ENCODE peak calls at places on chromosome 18, in four cellular contexts. M, E, G and Y are unnamed samples.

GRCh38 chr18:35695803-35696202 is 114.3 kb downstream of the GALNT1 start:
- DNase-seq in M (no peak), E (no peak), G (no peak), Y (no peak)

GRCh38 chr18:31821452-31822171 is 60.9 kb upstream of the SLC25A52 start:
- DNase-seq in M (no peak), E (peak), G (no peak), Y (no peak)

GRCh38 chr18:50870138-50870845 is 8.6 kb upstream of the ME2 start:
- DNase-seq in M (peak), E (peak), G (peak), Y (peak)

GRCh38 chr18:60740313-60740712 is 367.7 kb upstream of the MC4R start:
- DNase-seq in M (no peak), E (no peak), G (no peak), Y (no peak)

GRCh38 chr18:692841-693240 is 19.6 kb downstream of the ENOSF1 start:
- DNase-seq in M (no peak), E (no peak), G (no peak), Y (no peak)

GRCh38 chr18:32920796-32921787 is 148.3 kb upstream of the KLHL14 start:
- DNase-seq in M (peak), E (peak), G (peak), Y (peak)

GRCh38 chr18:11518788-11519685 is 90.4 kb upstream of the SLC35G4 start:
- DNase-seq in M (peak), E (peak), G (peak), Y (peak)

GRCh38 chr18:14974576-14974975 is 226.6 kb downstream of the ANKRD30B start:
- DNase-seq in M (no peak), E (no peak), G (peak), Y (no peak)

GRCh38 chr18:39685303-39685902 is 2119.8 kb upstream of the CELF4 start:
- DNase-seq in M (no peak), E (no peak), G (no peak), Y (no peak)

GRCh38 chr18:13026583-13027270 is 35.6 kb downstream of the CEP192 start:
- DNase-seq in M (peak), E (peak), G (no peak), Y (no peak)

GRCh38 chr18:48770243-48770642 is 180.5 kb downstream of the SMAD7 start:
- DNase-seq in M (no peak), E (no peak), G (no peak), Y (no peak)

GRCh38 chr18:31225668-31226067 is 63.0 kb upstream of the DSC1 start:
- DNase-seq in M (peak), E (peak), G (no peak), Y (no peak)

GRCh38 chr18:53603281-53603680 is 621.2 kb downstream of the MBD2 start:
- DNase-seq in M (no peak), E (no peak), G (no peak), Y (no peak)

GRCh38 chr18:12121175-12122095 is 27.8 kb downstream of the ANKRD62 start:
- DNase-seq in M (no peak), E (peak), G (peak), Y (peak)

GRCh38 chr18:12571617-12572016 is 86.3 kb downstream of the SPIRE1 start:
- DNase-seq in M (no peak), E (peak), G (no peak), Y (no peak)

GRCh38 chr18:7065736-7066135 is 51.9 kb downstream of the LAMA1 start:
- DNase-seq in M (no peak), E (no peak), G (no peak), Y (peak)

GRCh38 chr18:41371718-41372117 is 583.3 kb upstream of the PIK3C3 start:
- DNase-seq in M (peak), E (peak), G (no peak), Y (no peak)

GRCh38 chr18:61475931-61476330 is 142.7 kb downstream of the CDH20 start:
- DNase-seq in M (no peak), E (no peak), G (no peak), Y (no peak)

GRCh38 chr18:31061945-31062344 is 19.4 kb upstream of the DSC3 start:
- DNase-seq in M (peak), E (no peak), G (no peak), Y (no peak)

GRCh38 chr18:58287626-58288289 is 243.7 kb downstream of the NEDD4L start:
- DNase-seq in M (peak), E (no peak), G (no peak), Y (no peak)

GRCh38 chr18:70289351-70290330 is 796 bp downstream of the SOCS6 start:
- DNase-seq in M (peak), E (peak), G (peak), Y (no peak)

GRCh38 chr18:45503988-45504387 is 111.3 kb upstream of the SLC14A2 start:
- DNase-seq in M (no peak), E (no peak), G (no peak), Y (no peak)

GRCh38 chr18:32258148-32258547 is 68.3 kb downstream of the MEP1B start:
- DNase-seq in M (no peak), E (no peak), G (no peak), Y (no peak)

GRCh38 chr18:46019956-46020355 is 52.1 kb downstream of the PSTPIP2 start:
- DNase-seq in M (peak), E (peak), G (no peak), Y (no peak)

GRCh38 chr18:10072659-10073309 is 159.0 kb downstream of the VAPA start:
- DNase-seq in M (peak), E (peak), G (peak), Y (peak)

GRCh38 chr18:31643003-31643402 is 41.4 kb downstream of the B4GALT6 start:
- DNase-seq in M (peak), E (peak), G (peak), Y (no peak)

GRCh38 chr18:33666915-33667314 is 88.9 kb downstream of the ASXL3 start:
- DNase-seq in M (no peak), E (no peak), G (no peak), Y (peak)

GRCh38 chr18:59923539-59924196 is 23.9 kb downstream of the PMAIP1 start:
- DNase-seq in M (no peak), E (no peak), G (no peak), Y (no peak)

GRCh38 chr18:8705280-8705940 is at the start of gene MTCL1:
- DNase-seq in M (peak), E (peak), G (peak), Y (peak)

GRCh38 chr18:11005528-11005927 is 143.8 kb downstream of the PIEZO2 start:
- DNase-seq in M (peak), E (peak), G (peak), Y (peak)

GRCh38 chr18:9757851-9758587 is 49.9 kb downstream of the RAB31 start:
- DNase-seq in M (peak), E (peak), G (no peak), Y (peak)

GRCh38 chr18:24528857-24529256 is 68.4 kb downstream of the HRH4 start:
- DNase-seq in M (no peak), E (no peak), G (no peak), Y (no peak)

GRCh38 chr18:5841518-5841917 is 53.8 kb downstream of the TMEM200C start:
- DNase-seq in M (peak), E (no peak), G (no peak), Y (no peak)

GRCh38 chr18:39746201-39746600 is 2180.6 kb upstream of the CELF4 start:
- DNase-seq in M (no peak), E (no peak), G (no peak), Y (no peak)

DNA sequence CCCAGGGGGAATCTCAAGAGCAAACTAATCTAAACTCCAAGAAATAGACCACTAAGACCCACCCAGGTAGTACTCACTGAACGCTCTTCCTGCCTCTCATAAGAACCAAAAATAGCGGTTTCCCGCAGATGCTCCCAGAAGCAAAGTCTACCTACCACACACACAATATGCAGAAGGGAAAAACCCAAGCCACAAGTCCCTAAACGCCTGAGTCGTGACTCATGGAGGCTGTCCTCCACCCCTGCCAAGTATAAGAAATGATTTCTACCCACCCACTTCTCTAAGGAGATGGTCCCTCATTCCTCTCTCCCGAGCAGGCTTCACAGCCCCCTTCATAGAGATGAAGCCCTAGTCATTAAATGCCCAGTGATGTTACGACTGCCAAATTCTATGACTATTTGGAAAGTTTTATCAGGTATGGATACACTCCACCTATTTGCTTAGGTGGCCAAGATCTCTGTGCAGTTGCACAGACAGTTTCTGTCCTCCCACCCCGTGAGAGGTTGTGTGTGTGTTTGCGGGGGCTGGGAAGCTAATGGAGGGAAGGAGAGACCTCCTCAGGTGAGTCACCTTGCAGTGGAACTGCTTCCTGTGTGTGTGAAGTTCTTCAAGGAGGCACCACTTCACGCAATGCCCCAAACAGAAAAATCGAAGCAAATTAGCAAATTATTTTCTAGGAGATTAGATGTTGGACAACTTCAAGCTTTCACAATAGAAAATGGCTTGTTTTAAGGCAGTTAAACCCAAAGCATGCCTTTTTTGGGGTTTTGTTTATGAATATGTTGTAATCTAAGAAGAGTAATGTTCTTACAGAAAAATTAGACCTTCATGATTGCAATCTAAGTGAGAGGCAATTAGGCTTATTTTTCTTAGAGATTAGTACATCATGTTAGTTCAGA is 175.1 kb downstream of the TGIF1 start:
- DNase-seq in M (peak), E (peak), G (peak), Y (peak)
- H3K4me3 ChIP-seq in M (peak), E (peak), G (peak), Y (peak)

DNA sequence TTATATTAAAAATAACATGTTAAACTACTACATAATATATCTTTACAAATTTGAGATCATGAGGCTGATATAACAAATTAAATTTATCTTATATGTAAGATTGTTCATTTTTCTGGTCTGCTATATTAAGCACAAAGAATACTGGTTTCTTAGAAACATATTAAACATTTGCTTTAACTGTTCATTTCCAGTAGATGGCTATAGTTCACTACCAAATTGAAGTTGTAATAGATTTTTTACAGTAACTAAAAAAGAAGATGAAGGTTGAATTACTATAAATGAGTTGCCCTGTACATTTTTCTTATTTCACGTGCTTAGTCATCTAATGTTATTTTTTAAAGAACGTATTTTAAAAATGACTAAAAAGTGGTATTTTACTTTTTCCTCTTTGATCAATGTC is 57.0 kb downstream of the ZNF407 start:
- DNase-seq in M (peak), E (peak), G (peak), Y (peak)
- TF ChIP-seq CTCF in M (no peak), E (peak), G (peak), Y (peak)

DNA sequence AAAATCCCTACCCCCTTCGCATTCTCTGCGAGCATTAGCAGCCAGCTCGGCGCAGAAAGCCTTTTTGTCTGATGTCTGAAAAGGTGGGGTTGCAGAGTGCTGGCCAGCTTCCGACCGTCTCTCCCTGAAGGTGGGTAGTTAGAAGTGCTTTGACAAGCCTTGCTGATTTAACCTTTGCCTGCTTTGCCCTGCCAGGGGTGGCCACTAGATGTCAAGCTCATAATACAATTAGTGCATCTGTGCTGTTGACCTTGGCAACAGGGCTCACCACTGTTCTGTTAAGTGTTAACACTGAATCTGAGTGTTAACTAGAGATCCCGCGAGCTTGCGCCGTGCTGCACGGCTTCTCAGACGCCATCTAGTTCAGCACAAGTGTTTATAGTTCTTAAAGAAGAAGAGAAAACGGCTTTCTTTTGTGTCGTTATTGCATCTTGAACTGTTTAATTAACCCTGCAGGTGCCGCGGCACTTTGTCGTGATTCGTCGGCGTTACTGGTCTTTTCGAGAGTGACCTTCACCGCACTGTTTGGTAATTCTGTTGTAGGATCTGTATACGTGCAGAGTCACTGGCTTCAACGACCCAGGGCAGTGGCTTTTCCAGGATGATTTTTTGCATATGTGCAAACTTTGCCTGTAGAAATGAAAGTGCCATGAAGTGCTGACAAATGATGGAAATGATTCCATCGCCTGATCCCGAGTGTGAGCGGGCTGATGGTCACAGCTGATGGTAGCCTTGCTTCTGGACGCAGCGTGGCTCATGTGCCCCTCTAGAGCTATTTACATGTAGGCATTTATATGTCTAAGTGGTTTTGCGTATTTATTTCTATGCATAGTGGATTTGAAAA is 5.5 kb downstream of the SALL3 start:
- DNase-seq in M (peak), E (peak), G (peak), Y (peak)
- H3K4me3 ChIP-seq in M (no peak), E (no peak), G (peak), Y (no peak)

GRCh38 chr18:1751249-1751648 is 820.1 kb downstream of the METTL4 start:
- DNase-seq in M (no peak), E (no peak), G (peak), Y (no peak)
- TF ChIP-seq CTCF in M (no peak), E (no peak), G (peak), Y (no peak)

GRCh38 chr18:73352546-73352945 is 484.8 kb upstream of the NETO1 start:
- DNase-seq in M (no peak), E (peak), G (no peak), Y (peak)

DNA sequence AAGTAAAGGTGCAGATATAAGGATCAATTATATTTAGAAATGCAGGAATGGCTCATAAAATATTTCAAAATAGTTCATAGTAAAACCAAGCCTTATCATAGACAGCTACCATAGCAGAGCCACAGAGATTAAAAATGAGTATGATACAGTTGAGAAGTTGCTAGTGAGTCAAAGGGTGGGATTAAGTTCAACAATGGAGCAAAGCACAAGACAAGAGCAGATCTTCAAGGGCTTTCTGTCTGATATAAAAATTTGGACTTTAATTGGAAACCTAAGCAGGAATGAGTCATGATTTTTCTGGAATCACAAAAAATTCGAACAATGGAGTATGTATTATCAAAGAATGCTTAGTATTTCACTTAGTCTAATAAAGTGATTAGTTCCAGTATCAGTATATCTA is 487.3 kb upstream of the NETO1 start:
- DNase-seq in M (peak), E (no peak), G (peak), Y (no peak)
- H3K4me3 ChIP-seq in M (no peak), E (no peak), G (no peak), Y (no peak)

DNA sequence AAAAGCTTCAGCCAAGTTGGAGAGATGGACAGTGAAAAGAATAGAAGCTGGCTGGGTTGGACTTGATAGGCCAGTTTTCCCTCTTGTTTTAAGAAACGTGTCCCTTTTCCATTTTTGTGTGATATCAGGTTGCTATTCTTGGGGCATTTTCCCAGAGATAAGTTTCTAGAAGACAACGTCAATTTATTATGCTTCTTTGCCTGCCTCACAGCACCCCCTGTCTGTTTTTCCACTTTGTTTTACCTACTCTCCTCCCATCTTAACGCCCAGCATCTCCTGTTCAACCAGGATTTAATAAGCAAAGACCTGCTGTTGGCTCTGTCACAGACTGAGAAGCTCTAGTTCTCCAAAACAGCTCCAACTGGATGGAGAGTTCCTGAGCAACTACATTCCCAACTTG is 317.8 kb upstream of the ZNF521 start:
- DNase-seq in M (no peak), E (no peak), G (no peak), Y (peak)
- TF ChIP-seq CTCF in M (no peak), E (no peak), G (no peak), Y (peak)

DNA sequence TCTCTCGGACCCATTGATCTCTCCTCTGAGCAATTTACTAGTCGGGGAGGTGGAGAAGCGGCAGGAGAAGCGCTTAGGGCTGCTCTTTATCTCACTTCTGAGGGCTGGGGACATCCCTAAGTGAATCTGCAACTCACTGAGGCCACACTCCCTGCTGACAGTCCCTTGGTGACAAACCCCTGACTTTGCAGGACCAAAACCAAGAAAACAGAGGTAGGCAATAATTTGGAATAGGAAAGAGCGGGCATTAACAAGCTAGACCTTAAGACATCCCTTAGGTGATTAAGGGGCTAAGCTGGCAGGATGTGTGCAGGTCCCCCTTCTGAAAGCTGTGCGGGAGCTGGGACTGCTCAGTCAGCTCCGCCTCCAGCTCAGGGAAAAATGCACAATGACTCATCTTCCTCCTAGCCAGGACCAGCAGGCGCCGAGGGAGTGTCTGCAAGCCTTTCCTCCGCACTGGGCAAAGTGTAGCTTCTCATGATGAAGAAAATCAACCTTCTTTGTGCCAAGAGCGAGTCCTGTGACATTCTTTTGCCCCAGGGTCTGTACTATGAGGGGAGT is 63.3 kb downstream of the BOD1L2 start:
- DNase-seq in M (peak), E (peak), G (peak), Y (peak)
- H3K4me3 ChIP-seq in M (no peak), E (no peak), G (peak), Y (no peak)

DNA sequence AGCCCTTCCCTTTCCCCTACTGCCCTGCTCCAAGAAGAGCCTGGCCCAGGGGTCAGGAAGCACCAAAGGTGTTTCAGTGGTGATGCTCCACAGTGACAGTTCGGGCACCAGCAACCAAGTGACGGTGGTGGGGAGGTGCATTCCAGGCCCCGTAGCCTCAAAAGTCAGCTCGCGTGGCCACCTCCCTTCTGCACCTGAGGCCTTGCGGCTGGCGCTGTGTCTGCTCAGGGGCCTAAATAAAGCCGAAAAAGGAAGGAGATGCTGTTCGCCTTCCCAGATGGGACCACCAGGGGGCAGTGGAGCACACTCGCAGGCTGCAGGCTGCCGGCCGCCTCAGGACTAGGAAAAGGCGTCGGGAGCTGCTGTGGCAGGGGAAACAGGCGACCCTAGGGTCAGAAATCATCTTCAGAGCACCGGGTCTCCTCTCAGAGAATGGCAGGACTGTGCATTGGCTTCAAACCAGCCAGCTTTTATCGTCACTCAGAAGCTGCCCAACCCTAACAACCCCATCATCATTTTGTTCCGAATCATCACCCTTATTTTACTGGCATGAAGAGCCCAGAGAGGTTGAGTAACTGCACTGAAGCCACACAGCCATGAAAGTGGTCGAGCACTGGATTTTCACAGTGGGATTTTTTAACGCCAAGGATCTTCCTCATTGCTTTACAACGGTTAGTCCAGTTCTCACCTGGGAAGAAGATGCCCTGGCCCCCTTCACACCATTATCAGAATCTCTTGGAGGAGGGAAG is 213.0 kb upstream of the CELF4 start:
- DNase-seq in M (no peak), E (peak), G (peak), Y (peak)
- TF ChIP-seq CTCF in M (peak), E (peak), G (peak), Y (peak)